ENCODE peak calls at places on chromosomes 6 and 20, in four cellular contexts. Y is psoas muscle, M is heart right ventricle, L is Right ventricle myocardium inferior. W is an unnamed sample.

GRCh38 chr6:139416146-139416545 is 41.7 kb upstream of the CITED2 start:
- ATAC-seq in Y (no peak), M (no peak), L (no peak), W (no peak)

GRCh38 chr6:69601132-69601531 is 195.7 kb downstream of the LMBRD1 start:
- ATAC-seq in Y (no peak), M (no peak), L (no peak), W (no peak)

GRCh38 chr20:46362931-46363872 is 43.2 kb downstream of the ELMO2 start:
- ATAC-seq in L (no peak), M (no peak), Y (no peak), W (no peak)

GRCh38 chr20:45329497-45330319 is 18.5 kb downstream of the SDC4 start:
- ATAC-seq in M (no peak), Y (peak), L (no peak), W (no peak)

GRCh38 chr6:44627091-44627878 is 239.8 kb downstream of the CDC5L start:
- ATAC-seq in Y (no peak), L (peak), M (peak), W (peak)

GRCh38 chr20:10447028-10447427 is 11.9 kb downstream of the SLX4IP start:
- ATAC-seq in M (no peak), Y (no peak), L (no peak), W (no peak)

GRCh38 chr6:36820700-36821580 is 18.3 kb downstream of the CPNE5 start:
- ATAC-seq in M (no peak), L (no peak), Y (no peak), W (no peak)

GRCh38 chr20:12627485-12627884 is 381.3 kb upstream of the SPTLC3 start:
- ATAC-seq in M (no peak), Y (no peak), L (no peak), W (no peak)

GRCh38 chr6:42345696-42346416 is 105.9 kb downstream of the TRERF1 start:
- ATAC-seq in M (no peak), L (no peak), Y (no peak), W (no peak)

GRCh38 chr6:157366648-157367047 is 14.3 kb upstream of the ZDHHC14 start:
- ATAC-seq in Y (no peak), L (no peak), M (no peak), W (no peak)

GRCh38 chr20:64205611-64206026 is 41.4 kb downstream of the MYT1 start:
- ATAC-seq in Y (no peak), M (no peak), L (no peak), W (no peak)

GRCh38 chr6:157269261-157269794 is 54.0 kb downstream of the TMEM242 start:
- ATAC-seq in M (peak), L (peak), Y (peak), W (peak)

GRCh38 chr6:43570876-43571441 is 4.9 kb downstream of the XPO5 start:
- ATAC-seq in Y (no peak), M (no peak), L (no peak), W (no peak)

GRCh38 chr6:44286747-44287146 is 16.5 kb downstream of the TMEM151B start:
- ATAC-seq in Y (no peak), L (no peak), M (no peak), W (no peak)

GRCh38 chr6:167975449-167975848 is 22.0 kb upstream of the KIF25 start:
- ATAC-seq in L (no peak), M (no peak), Y (peak), W (no peak)

GRCh38 chr6:89961481-89961880 is 67.2 kb downstream of the GJA10 start:
- ATAC-seq in Y (no peak), M (no peak), L (no peak), W (no peak)

GRCh38 chr6:77633993-77634392 is 18.8 kb upstream of the MEI4 start:
- ATAC-seq in Y (no peak), M (no peak), L (no peak), W (no peak)

W was measured in gastroesophageal sphincter.